ENCODE peak calls at places on chromosome 19, in ten cellular contexts. A is dorsolateral prefrontal cortex, G is uterus, V is ascending aorta, K is osteocyte, I is Caco-2, R is HFFc6, Q is ovary, S is H9, T is coronary artery. H is an unnamed sample.

GRCh38 chr19:46218160-46218559 is 11.4 kb upstream of the IGFL1 start:
- DNase-seq in R (no peak), G (no peak), I (peak; percentile 68), V (no peak), T (no peak), Q (no peak), A (no peak), S (peak; percentile 74), K (no peak), H (no peak)

GRCh38 chr19:46579286-46579944 is 21.7 kb upstream of the CALM3 start:
- DNase-seq in S (peak; percentile 54), T (no peak), A (no peak), K (peak; percentile 72), V (no peak), R (no peak), G (no peak), I (no peak), Q (no peak), H (peak; percentile 82)

GRCh38 chr19:37333457-37333856 is 37.4 kb upstream of the ZNF527 start:
- DNase-seq in K (no peak), T (no peak), I (no peak), R (no peak), V (no peak), S (no peak), Q (no peak), G (no peak), A (no peak), H (no peak)

GRCh38 chr19:55836340-55836739 is at the start of gene NLRP4:
- DNase-seq in R (no peak), G (no peak), K (peak; percentile 62), V (no peak), Q (no peak), A (no peak), S (no peak), I (no peak), T (no peak), H (no peak)

GRCh38 chr19:8017808-8018207 is 12.4 kb upstream of the ELAVL1 start:
- DNase-seq in Q (no peak), I (no peak), R (no peak), S (no peak), K (no peak), T (no peak), V (no peak), G (no peak), A (no peak), H (no peak)

GRCh38 chr19:10884273-10884672 is 12.9 kb downstream of the CARM1 start:
- DNase-seq in A (no peak), V (no peak), T (no peak), K (no peak), R (peak; percentile 76), S (no peak), Q (no peak), I (no peak), G (peak; percentile 45), H (no peak)

GRCh38 chr19:46860846-46861690 is at the start of gene ARHGAP35:
- DNase-seq in A (no peak), R (no peak), S (peak; percentile 82), Q (peak; percentile 41), V (peak; percentile 65), I (peak; percentile 55), K (no peak), T (no peak), G (peak; percentile 43), H (peak; percentile 82)

GRCh38 chr19:17209126-17210036 is 5.8 kb upstream of the USE1 start:
- DNase-seq in S (peak; percentile 98), R (peak; percentile 7), I (peak; percentile 61), A (no peak), Q (no peak), T (no peak), G (no peak), V (no peak), K (no peak), H (peak; percentile 72)

GRCh38 chr19:35143818-35144217 is 763 bp downstream of the FXYD7 start:
- DNase-seq in R (no peak), V (no peak), K (no peak), G (no peak), T (no peak), I (no peak), S (no peak), A (no peak), Q (no peak), H (no peak)

GRCh38 chr19:35141627-35142401 is 1.2 kb upstream of the FXYD7 start:
- DNase-seq in A (no peak), S (no peak), Q (peak; percentile 51), I (no peak), T (no peak), K (no peak), R (no peak), V (no peak), G (no peak), H (no peak)

GRCh38 chr19:35144259-35144599 is 1.2 kb downstream of the FXYD7 start:
- DNase-seq in A (no peak), Q (no peak), S (no peak), R (no peak), K (no peak), T (no peak), I (no peak), V (no peak), G (no peak), H (no peak)

GRCh38 chr19:35142531-35143230 is 374 bp upstream of the FXYD7 start:
- DNase-seq in A (no peak), R (no peak), Q (peak; percentile 66), G (no peak), I (peak; percentile 72), V (no peak), T (no peak), K (no peak), S (peak; percentile 85), H (peak; percentile 84)

DNA sequence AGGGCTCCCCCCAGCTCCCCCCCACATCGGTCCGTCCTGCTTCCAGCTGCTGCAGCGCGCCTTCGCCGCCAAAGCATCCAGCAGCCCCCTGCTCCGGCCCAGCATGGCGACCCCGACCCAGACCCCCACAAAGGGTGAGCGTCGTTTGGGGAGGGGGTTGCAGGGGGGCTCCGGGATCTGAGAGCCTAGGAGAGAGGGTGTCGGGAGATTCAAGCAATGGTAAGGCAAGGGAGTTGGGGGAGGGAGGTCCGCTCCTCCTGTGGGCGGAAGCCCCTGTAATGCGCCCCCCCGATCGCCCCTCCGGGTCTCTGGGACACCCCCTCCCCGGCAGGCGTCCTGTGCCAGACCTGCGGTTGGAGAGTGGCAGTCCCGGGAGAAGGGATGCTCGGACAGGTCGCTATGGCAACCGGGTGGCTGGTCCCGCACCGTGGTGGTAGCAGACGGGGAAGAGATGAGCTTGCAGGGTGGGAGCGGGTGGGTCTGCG is at the start of gene FXYD7:
- DNase-seq in G (no peak), Q (no peak), I (no peak), R (no peak), V (no peak), A (no peak), S (peak; percentile 65), K (no peak), T (no peak), H (peak; percentile 82)
- TF ChIP-seq CTCF in G (no peak), Q (no peak), I (no peak), R (peak; percentile 64), V (no peak), A (peak; percentile 34), S (peak; percentile 29), K (peak; percentile 38), T (no peak), H (peak; percentile 70)

GRCh38 chr19:49643466-49643865 is 1.5 kb downstream of the SCAF1 start:
- DNase-seq in A (no peak), G (no peak), K (no peak), R (no peak), Q (no peak), V (no peak), S (no peak), I (no peak), T (no peak), H (no peak)

GRCh38 chr19:49641688-49642487 is at the start of gene SCAF1:
- DNase-seq in S (peak; percentile 100), K (peak; percentile 100), T (peak; percentile 100), I (peak; percentile 100), G (peak; percentile 99), R (peak; percentile 99), A (peak; percentile 99), V (peak; percentile 100), Q (peak; percentile 99), H (peak; percentile 99)

GRCh38 chr19:49639401-49640112 is 386 bp downstream of the RRAS start:
- DNase-seq in A (no peak), R (no peak), V (no peak), T (no peak), Q (peak; percentile 62), K (no peak), S (no peak), G (peak; percentile 52), I (no peak), H (no peak)

GRCh38 chr19:49640113-49640898 is at the start of gene RRAS:
- DNase-seq in S (peak; percentile 99), R (peak; percentile 100), A (peak; percentile 100), V (peak; percentile 100), Q (peak; percentile 100), G (peak; percentile 99), T (peak; percentile 100), K (peak; percentile 100), I (peak; percentile 100), H (peak; percentile 99)

DNA sequence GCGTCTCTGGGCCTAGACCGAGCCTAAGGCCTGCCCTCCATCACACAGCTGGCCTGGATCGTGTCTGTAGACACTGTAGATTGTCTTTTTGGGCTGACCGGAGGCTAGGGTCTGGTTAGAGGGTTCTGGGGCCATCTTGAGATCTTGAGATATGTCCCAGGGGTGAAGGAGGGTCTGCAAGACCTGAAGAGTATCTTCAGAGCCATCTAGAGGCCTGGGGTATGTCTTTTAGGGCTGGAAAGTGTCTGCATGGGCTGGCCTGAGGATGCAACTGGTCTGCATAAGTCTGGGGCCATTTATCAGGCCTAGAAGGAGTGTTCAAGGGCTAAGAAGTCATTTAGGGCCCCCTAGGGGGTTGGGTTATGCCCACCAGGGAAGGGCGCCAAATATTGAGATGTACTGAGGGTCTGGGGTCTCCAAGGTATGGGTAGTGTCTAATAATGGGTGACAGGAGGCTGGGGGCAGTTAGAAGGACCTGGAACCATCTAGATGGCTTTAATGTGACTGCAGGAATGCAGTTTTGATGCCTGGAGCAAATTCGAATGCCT is 553 bp downstream of the SCAF1 start:
- DNase-seq in Q (no peak), A (no peak), K (no peak), S (no peak), T (no peak), V (no peak), I (no peak), R (no peak), G (no peak), H (no peak)
- TF ChIP-seq CTCF in Q (no peak), A (no peak), K (no peak), S (peak; percentile 17), T (no peak), V (no peak), I (no peak), R (no peak), G (no peak), H (no peak)

DNA sequence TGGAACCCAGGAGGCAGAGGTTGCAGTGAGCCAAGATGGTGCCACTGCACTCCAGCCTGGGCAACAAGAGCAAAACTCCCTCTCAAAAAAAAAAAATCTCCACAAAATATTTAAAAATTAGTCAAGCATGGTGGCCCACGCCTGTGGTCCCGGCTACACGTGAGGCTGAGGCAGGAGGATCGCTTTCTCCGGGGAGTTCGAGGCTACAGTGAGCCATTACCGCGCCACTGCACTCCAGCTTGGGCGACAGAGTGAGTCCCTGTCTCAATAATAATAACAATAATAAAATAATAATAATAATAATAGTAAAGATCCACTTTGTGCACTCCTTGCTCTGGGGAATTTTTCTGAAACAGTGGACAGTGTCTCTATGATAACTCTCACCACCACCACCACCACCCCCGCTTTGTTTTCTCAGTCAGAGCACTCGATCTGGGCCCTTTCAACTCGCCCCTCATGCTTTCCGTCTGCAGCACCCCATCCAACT is 8.7 kb downstream of the NAPSA start:
- DNase-seq in S (no peak), G (no peak), I (no peak), T (no peak), A (no peak), K (no peak), V (no peak), R (no peak), Q (no peak), H (no peak)
- TF ChIP-seq CTCF in S (no peak), G (no peak), I (no peak), T (no peak), A (no peak), K (no peak), V (no peak), R (no peak), Q (no peak), H (no peak)

DNA sequence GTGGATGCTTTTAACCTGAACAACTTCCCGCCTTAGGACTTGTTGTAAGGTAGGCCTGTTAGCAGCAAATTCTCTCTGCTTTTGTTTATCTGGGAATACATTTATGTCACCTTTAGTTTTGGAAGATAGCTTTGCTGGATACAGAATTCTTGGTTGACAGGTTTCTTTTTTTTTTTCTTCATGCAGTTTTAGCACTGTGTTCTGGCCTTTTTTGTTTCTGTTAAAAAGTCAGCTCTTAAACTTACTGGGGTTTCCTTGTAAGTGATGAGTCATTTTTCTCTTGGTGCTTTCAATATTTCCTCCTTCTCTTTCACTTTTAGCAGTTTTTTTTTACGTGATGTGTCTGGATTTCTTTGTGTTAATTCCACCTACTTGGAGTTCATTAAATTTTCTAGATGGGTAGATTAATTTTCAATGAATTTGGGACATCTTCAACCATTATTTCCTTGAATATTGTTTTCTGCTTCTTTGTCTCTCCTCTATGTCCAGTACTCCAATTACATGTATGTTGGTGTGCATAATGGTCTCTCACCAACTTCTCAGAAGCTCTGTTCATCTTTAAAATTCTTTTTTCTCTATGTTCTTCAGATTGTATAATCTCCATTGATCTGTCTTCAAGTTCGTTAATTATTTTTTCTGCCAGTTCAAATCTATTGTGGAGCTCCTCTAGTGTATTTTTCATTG is 188.2 kb upstream of the ZNF536 start:
- DNase-seq in T (no peak), I (no peak), Q (no peak), A (no peak), K (no peak), S (no peak), R (no peak), G (no peak), V (no peak), H (no peak)
- TF ChIP-seq CTCF in T (no peak), I (no peak), Q (no peak), A (no peak), K (no peak), S (no peak), R (no peak), G (no peak), V (no peak), H (no peak)

H was measured in glutamatergic neuron.